ENCODE peak calls at places on chromosomes 5 and 9, in five cellular contexts. W is astrocyte of the spinal cord, Y is AG04450, F is right atrium auricular region, E is psoas muscle. B is an unnamed sample.

GRCh38 chr5:32089146-32090000 is 84.7 kb downstream of the GOLPH3 start:
- DNase-seq in Y (no peak), E (peak), W (no peak), F (peak), B (no peak)

GRCh38 chr5:84683594-84683993 is 298.9 kb upstream of the EDIL3 start:
- DNase-seq in E (no peak), Y (no peak), F (no peak), W (no peak), B (no peak)

GRCh38 chr5:55916986-55917385 is 65.8 kb downstream of the IL31RA start:
- DNase-seq in Y (no peak), W (no peak), F (peak), E (no peak), B (no peak)

GRCh38 chr5:14718778-14719177 is 54.3 kb downstream of the OTULIN start:
- DNase-seq in E (no peak), W (no peak), Y (no peak), F (no peak), B (no peak)

GRCh38 chr9:34510032-34510431 is 12.8 kb downstream of the ENHO start:
- DNase-seq in W (no peak), F (no peak), Y (no peak), E (no peak), B (no peak)

GRCh38 chr9:5191983-5192382 is 6.5 kb upstream of the INSL6 start:
- DNase-seq in W (no peak), E (no peak), F (no peak), Y (no peak), B (no peak)

GRCh38 chr9:111851536-111851935 is 45.1 kb upstream of the UGCG start:
- DNase-seq in W (peak), E (no peak), F (no peak), Y (no peak), B (no peak)

GRCh38 chr5:82306151-82306550 is 28.0 kb upstream of the RPS23 start:
- DNase-seq in F (no peak), E (no peak), W (no peak), Y (no peak), B (no peak)

GRCh38 chr9:69168709-69169217 is 5.3 kb upstream of the TJP2 start:
- DNase-seq in W (no peak), E (no peak), F (no peak), Y (no peak), B (no peak)

GRCh38 chr9:134895849-134896833 is 15.5 kb downstream of the FCN2 start:
- DNase-seq in E (no peak), Y (peak), W (peak), F (peak), B (no peak)

GRCh38 chr5:156376751-156377150 is 49.8 kb downstream of the SGCD start:
- DNase-seq in E (no peak), Y (no peak), F (no peak), W (no peak), B (no peak)

GRCh38 chr5:159910843-159911229 is 5.4 kb upstream of the ADRA1B start:
- DNase-seq in Y (no peak), F (no peak), E (no peak), W (no peak), B (no peak)

GRCh38 chr9:113164536-113165300 is 13.9 kb downstream of the SLC31A2 start:
- DNase-seq in W (peak), E (peak), F (no peak), Y (no peak), B (no peak)

GRCh38 chr9:18006591-18006990 is 427.7 kb downstream of the SH3GL2 start:
- DNase-seq in E (no peak), Y (no peak), F (no peak), W (no peak), B (no peak)

GRCh38 chr9:127921592-127922120 is 4.8 kb upstream of the ST6GALNAC4 start:
- DNase-seq in Y (no peak), W (peak), F (no peak), E (peak), B (peak)

GRCh38 chr5:68504306-68504705 is 288.8 kb downstream of the PIK3R1 start:
- DNase-seq in E (no peak), Y (no peak), W (no peak), F (no peak), B (no peak)

GRCh38 chr9:136686794-136687711 is at the start of gene AGPAT2:
- DNase-seq in W (peak), E (peak), Y (no peak), F (peak), B (no peak)

GRCh38 chr5:170151105-170151831 is 45.6 kb downstream of the FOXI1 start:
- DNase-seq in Y (no peak), E (no peak), F (peak), W (peak), B (peak)

GRCh38 chr5:114391321-114391720 is 29.5 kb downstream of the KCNN2 start:
- DNase-seq in E (no peak), W (peak), F (no peak), Y (no peak), B (no peak)

GRCh38 chr5:72555871-72556270 is 48.7 kb upstream of the ZNF366 start:
- DNase-seq in W (no peak), E (no peak), Y (no peak), F (no peak), B (no peak)

GRCh38 chr5:39671421-39672110 is 246.8 kb upstream of the DAB2 start:
- DNase-seq in F (no peak), W (peak), E (no peak), Y (no peak), B (no peak)

GRCh38 chr9:123063172-123063508 is 29.7 kb downstream of the GPR21 start:
- DNase-seq in E (no peak), W (peak), F (no peak), Y (peak), B (no peak)

GRCh38 chr5:146877783-146878470 is 630 bp downstream of the PPP2R2B start:
- DNase-seq in W (peak), Y (no peak), F (no peak), E (peak), B (peak)

GRCh38 chr9:136145580-136145979 is 26.9 kb upstream of the TMEM250 start:
- DNase-seq in Y (no peak), E (no peak), W (no peak), F (no peak), B (no peak)

GRCh38 chr5:429453-430188 is 13.4 kb upstream of the EXOC3 start:
- DNase-seq in W (peak), E (peak), F (no peak), Y (no peak), B (no peak)

GRCh38 chr5:172106511-172107356 is 81.3 kb downstream of the STK10 start:
- DNase-seq in E (peak), F (no peak), Y (no peak), W (peak), B (peak)

GRCh38 chr9:70519912-70520724 is 105.7 kb upstream of the KLF9 start:
- DNase-seq in W (no peak), E (no peak), F (no peak), Y (no peak), B (no peak)

GRCh38 chr9:34541540-34541939 is 18.8 kb upstream of the ENHO start:
- DNase-seq in Y (no peak), W (no peak), F (peak), E (peak), B (no peak)

GRCh38 chr5:143311955-143312354 is 91.5 kb downstream of the NR3C1 start:
- DNase-seq in W (no peak), E (no peak), Y (no peak), F (no peak), B (no peak)
- TF ChIP-seq CTCF in W (no peak), E (no peak), Y (no peak), F (no peak), B (no peak)

GRCh38 chr5:140870221-140871201 is 1.8 kb downstream of the PCDHA11 start:
- DNase-seq in F (no peak), Y (no peak), E (no peak), W (no peak), B (no peak)

GRCh38 chr5:140875085-140876065 is at the start of gene PCDHA12:
- DNase-seq in E (no peak), W (no peak), Y (no peak), F (no peak), B (no peak)

GRCh38 chr5:140868721-140869554 is at the start of gene PCDHA11:
- DNase-seq in W (no peak), Y (no peak), F (no peak), E (no peak), B (no peak)

DNA sequence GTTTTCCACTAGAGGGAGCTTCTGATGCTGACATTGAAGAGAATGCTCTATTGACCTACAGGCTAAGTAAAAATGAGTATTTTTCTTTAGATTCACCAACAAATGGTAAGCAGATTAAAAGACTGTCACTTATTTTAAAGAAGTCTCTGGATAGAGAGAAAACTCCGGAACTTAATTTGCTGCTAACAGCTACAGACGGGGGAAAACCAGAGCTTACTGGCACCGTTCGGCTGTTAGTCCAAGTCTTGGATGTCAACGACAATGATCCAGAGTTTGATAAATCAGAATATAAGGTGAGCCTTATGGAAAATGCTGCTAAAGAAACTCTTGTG is 764 bp downstream of the PCDHA11 start:
- DNase-seq in F (no peak), W (no peak), E (no peak), Y (no peak), B (no peak)
- TF ChIP-seq CTCF in F (no peak), W (no peak), E (no peak), Y (no peak), B (no peak)

DNA sequence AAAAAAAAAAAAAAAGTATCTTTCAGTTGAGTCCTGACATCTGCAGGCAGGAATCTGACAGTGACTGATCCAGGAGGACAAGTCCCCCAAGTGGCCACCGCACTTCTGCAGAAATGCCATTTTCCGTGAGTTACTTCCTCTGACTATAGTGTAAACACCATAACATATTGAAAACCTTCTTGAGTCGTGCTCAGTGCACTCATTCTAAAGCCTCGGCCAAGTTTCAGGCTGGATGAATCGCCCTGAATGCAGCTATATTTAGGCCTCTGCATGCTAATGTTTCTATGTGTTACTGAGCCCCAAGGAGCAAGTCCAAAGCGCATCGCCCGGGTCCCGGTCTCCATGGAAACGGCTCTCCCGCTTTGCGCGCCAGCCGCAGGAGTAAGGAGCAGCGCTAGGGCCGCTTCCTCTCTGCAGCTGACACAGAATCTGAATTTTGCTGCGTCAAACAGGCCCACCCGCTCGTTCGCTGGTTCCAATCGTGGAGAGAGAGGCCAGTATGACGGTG is 335.4 kb downstream of the MSX2 start:
- DNase-seq in Y (peak), E (peak), W (peak), F (no peak), B (peak)
- TF ChIP-seq CTCF in Y (no peak), E (no peak), W (no peak), F (no peak), B (no peak)

DNA sequence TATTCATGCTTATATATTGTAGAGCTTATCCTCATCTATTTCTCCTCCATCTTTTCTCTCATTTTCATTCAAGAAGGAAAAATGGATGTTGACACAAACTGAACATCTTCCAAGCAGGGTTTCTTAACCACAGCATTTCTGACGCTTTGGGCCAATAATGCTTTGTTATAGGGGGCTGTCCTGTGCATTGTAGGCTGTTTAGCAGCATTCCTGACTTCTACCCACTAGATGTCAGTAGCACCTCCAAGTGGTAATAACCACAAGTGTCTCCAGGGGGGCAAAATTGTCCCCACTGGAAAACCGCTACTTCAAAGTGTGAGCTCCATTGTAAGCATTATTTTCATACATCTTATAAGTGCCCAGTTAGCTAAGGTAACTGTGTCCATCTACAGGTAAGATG is 2.6 kb upstream of the TXNDC8 start:
- DNase-seq in W (no peak), Y (no peak), E (no peak), F (no peak), B (no peak)
- TF ChIP-seq CTCF in W (peak), Y (peak), E (no peak), F (no peak), B (peak)

GRCh38 chr5:111820072-111820471 is 63.1 kb upstream of the NREP start:
- DNase-seq in Y (no peak), F (no peak), E (no peak), W (no peak), B (no peak)
- TF ChIP-seq CTCF in Y (no peak), F (no peak), E (no peak), W (no peak), B (no peak)

GRCh38 chr5:150442699-150443080 is 6.8 kb downstream of the RPS14 start:
- DNase-seq in E (no peak), W (no peak), Y (no peak), F (no peak), B (no peak)

GRCh38 chr5:150441813-150442698 is 7.5 kb downstream of the RPS14 start:
- DNase-seq in W (peak), E (no peak), Y (no peak), F (no peak), B (no peak)

GRCh38 chr5:150440948-150441812 is 8.4 kb downstream of the RPS14 start:
- DNase-seq in F (no peak), W (no peak), Y (no peak), E (no peak), B (no peak)

GRCh38 chr5:150436141-150436680 is 13.3 kb downstream of the RPS14 start:
- DNase-seq in Y (peak), W (peak), F (peak), E (peak), B (peak)

GRCh38 chr5:150438873-150439546 is 10.5 kb downstream of the RPS14 start:
- DNase-seq in Y (no peak), F (no peak), W (peak), E (no peak), B (no peak)
- TF ChIP-seq CTCF in Y (peak), F (peak), W (peak), E (peak), B (peak)

GRCh38 chr9:38067892-38068615 is 973 bp downstream of the SHB start:
- DNase-seq in F (no peak), Y (no peak), W (no peak), E (peak), B (no peak)

GRCh38 chr9:38067611-38067891 is 1.5 kb downstream of the SHB start:
- DNase-seq in F (no peak), Y (no peak), E (peak), W (no peak), B (no peak)

GRCh38 chr9:38068866-38069628 is at the start of gene SHB:
- DNase-seq in Y (no peak), F (peak), E (peak), W (no peak), B (peak)

GRCh38 chr9:38066907-38067610 is 2.0 kb downstream of the SHB start:
- DNase-seq in F (no peak), W (peak), E (peak), Y (no peak), B (no peak)

DNA sequence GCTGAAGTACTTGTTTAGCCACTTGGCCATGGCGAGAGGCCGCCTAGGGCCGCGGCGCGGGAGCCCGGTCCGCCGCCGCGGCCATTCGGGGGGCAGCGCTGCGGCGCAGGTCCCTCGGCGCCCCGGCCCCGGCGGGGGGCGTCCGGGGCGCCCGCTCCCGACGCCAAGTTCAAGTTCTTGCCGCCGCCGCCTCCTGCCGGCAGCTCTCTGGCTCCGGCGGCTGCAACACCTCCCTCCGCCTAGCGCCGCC is 486 bp downstream of the SHB start:
- DNase-seq in W (peak), Y (no peak), F (no peak), E (no peak), B (no peak)
- TF ChIP-seq CTCF in W (peak), Y (peak), F (no peak), E (peak), B (peak)

DNA sequence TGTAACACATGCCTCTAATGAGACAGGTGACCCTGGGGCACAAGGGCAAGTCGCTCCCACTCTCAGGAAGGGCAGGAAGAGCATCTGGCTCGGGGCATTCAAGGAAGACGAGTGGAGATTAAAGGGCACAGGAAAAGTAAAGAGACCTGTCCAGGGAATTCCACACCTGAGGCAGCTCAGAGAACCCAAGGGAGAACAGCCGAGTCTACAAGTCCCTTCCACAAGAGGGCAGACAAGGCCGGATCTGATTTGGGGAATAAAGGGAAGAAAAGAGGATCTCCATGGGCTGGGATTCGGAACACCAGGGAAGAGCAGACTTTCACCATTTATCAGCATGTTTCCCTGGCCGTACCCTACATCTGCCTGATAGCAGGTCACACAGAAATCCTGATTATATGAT is 28.1 kb downstream of the GPX3 start:
- DNase-seq in Y (no peak), F (no peak), E (peak), W (no peak), B (no peak)
- TF ChIP-seq CTCF in Y (peak), F (no peak), E (peak), W (peak), B (no peak)

GRCh38 chr5:129541648-129542251 is 81.7 kb downstream of the ADAMTS19 start:
- DNase-seq in F (no peak), W (peak), Y (no peak), E (no peak), B (no peak)
- TF ChIP-seq CTCF in F (no peak), W (peak), Y (no peak), E (no peak), B (no peak)

GRCh38 chr5:150355791-150356190 is 1.7 kb upstream of the TCOF1 start:
- DNase-seq in F (no peak), Y (no peak), W (no peak), E (no peak), B (no peak)

GRCh38 chr5:150352531-150353394 is 4.7 kb upstream of the TCOF1 start:
- DNase-seq in F (no peak), W (no peak), Y (no peak), E (no peak), B (no peak)

GRCh38 chr5:150356575-150357284 is 767 bp upstream of the TCOF1 start:
- DNase-seq in E (no peak), W (peak), F (no peak), Y (no peak), B (no peak)

GRCh38 chr5:150350524-150351344 is 6.8 kb upstream of the TCOF1 start:
- DNase-seq in Y (peak), W (peak), E (peak), F (peak), B (peak)

GRCh38 chr5:150353395-150353675 is 4.2 kb upstream of the TCOF1 start:
- DNase-seq in W (no peak), F (no peak), E (no peak), Y (no peak), B (no peak)
- TF ChIP-seq CTCF in W (no peak), F (no peak), E (no peak), Y (peak), B (no peak)

B was measured in progenitor cell of endocrine pancreas.